ENCODE peak calls at places on chromosomes 4 and X, in seven cellular contexts. D, U, J, R, N, E and C are unnamed samples.

GRCh38 chr4:144710526-144710912 is 64.6 kb downstream of the HHIP start:
- DNase-seq in N (no peak), J (no peak), E (no peak), D (no peak), R (no peak), U (no peak), C (peak; percentile 19)

GRCh38 chr4:103721251-103721650 is 1.5 kb upstream of the TACR3 start:
- DNase-seq in E (no peak), N (no peak), D (no peak), R (no peak), U (no peak), J (no peak), C (no peak)

GRCh38 chrX:74593593-74593992 is 20.8 kb downstream of the RLIM start:
- DNase-seq in D (no peak), E (no peak), J (no peak), N (no peak), R (no peak), U (no peak), C (no peak)

GRCh38 chr4:186918466-186918865 is 194.8 kb upstream of the FAT1 start:
- DNase-seq in E (no peak), N (no peak), R (no peak), J (no peak), U (no peak), D (no peak), C (no peak)

GRCh38 chr4:47662975-47663374 is 174.9 kb downstream of the CORIN start:
- DNase-seq in E (no peak), N (no peak), U (no peak), J (peak; percentile 29), D (no peak), R (no peak), C (no peak)

GRCh38 chr4:143311924-143312323 is 24.8 kb upstream of the GAB1 start:
- DNase-seq in U (no peak), N (no peak), J (no peak), D (no peak), R (no peak), E (no peak), C (no peak)

GRCh38 chrX:17052776-17053175 is 106.3 kb downstream of the REPS2 start:
- DNase-seq in R (no peak), D (no peak), E (peak; percentile 9), U (no peak), N (no peak), J (no peak), C (no peak)

GRCh38 chrX:135520022-135520552 is 373 bp upstream of the INTS6L start:
- DNase-seq in E (no peak), N (no peak), R (no peak), U (no peak), D (peak; percentile 82), J (no peak), C (no peak)

GRCh38 chr4:54482529-54482961 is 175.2 kb upstream of the KIT start:
- DNase-seq in D (peak; percentile 51), R (no peak), E (no peak), J (no peak), N (no peak), U (no peak), C (no peak)

GRCh38 chr4:16896871-16897270 is 1.6 kb downstream of the LDB2 start:
- DNase-seq in U (no peak), R (no peak), J (no peak), D (peak; percentile 79), E (no peak), N (peak; percentile 54), C (no peak)

GRCh38 chrX:74835566-74835965 is 89.7 kb downstream of the NEXMIF start:
- DNase-seq in N (no peak), R (no peak), U (no peak), D (no peak), E (no peak), J (no peak), C (no peak)

GRCh38 chr4:1080961-1081688 is 32.2 kb downstream of the RNF212 start:
- DNase-seq in D (peak; percentile 72), U (no peak), J (no peak), R (no peak), N (no peak), E (no peak), C (peak; percentile 25)

GRCh38 chr4:40622913-40623312 is 6.8 kb downstream of the RBM47 start:
- DNase-seq in U (no peak), D (peak; percentile 28), E (peak; percentile 45), R (no peak), J (no peak), N (no peak), C (no peak)

GRCh38 chr4:25443851-25444250 is 66.8 kb downstream of the ANAPC4 start:
- DNase-seq in E (no peak), J (no peak), N (no peak), U (no peak), R (no peak), D (no peak), C (no peak)

GRCh38 chrX:65601530-65602281 is 65.7 kb upstream of the MSN start:
- DNase-seq in J (no peak), N (peak; percentile 56), D (peak; percentile 85), R (peak; percentile 93), U (peak; percentile 77), E (peak; percentile 60), C (peak; percentile 77)

GRCh38 chr4:26717332-26717731 is 133.4 kb downstream of the TBC1D19 start:
- DNase-seq in E (no peak), R (no peak), D (peak; percentile 85), U (no peak), J (peak; percentile 4), N (no peak), C (no peak)

GRCh38 chrX:41389311-41389888 is 55.4 kb downstream of the DDX3X start:
- DNase-seq in N (no peak), D (no peak), J (no peak), R (no peak), U (no peak), E (peak; percentile 2), C (no peak)

GRCh38 chr4:10179957-10180602 is 63.5 kb upstream of the WDR1 start:
- DNase-seq in U (no peak), N (no peak), D (no peak), R (no peak), J (no peak), E (no peak), C (no peak)

GRCh38 chr4:16598241-16599224 is 299.9 kb downstream of the LDB2 start:
- DNase-seq in E (no peak), D (peak; percentile 84), J (no peak), N (peak; percentile 12), U (no peak), R (no peak), C (no peak)

GRCh38 chrX:9824554-9824953 is 38.3 kb downstream of the SHROOM2 start:
- DNase-seq in J (no peak), U (no peak), R (no peak), E (no peak), N (no peak), D (no peak), C (no peak)

GRCh38 chr4:186723207-186724047 is at the start of gene FAT1:
- DNase-seq in R (peak; percentile 81), N (peak; percentile 71), D (peak; percentile 86), E (peak; percentile 73), J (no peak), U (no peak), C (peak; percentile 68)

GRCh38 chrX:17024896-17025295 is 78.4 kb downstream of the REPS2 start:
- DNase-seq in N (no peak), D (no peak), E (no peak), U (no peak), J (no peak), R (no peak), C (no peak)

GRCh38 chr4:52728877-52729276 is 22.3 kb downstream of the ERVMER34-1 start:
- DNase-seq in E (no peak), N (no peak), D (no peak), J (no peak), R (no peak), U (no peak), C (no peak)

GRCh38 chr4:163332526-163333405 is at the start of gene NPY1R:
- DNase-seq in D (peak; percentile 77), E (peak; percentile 68), R (peak; percentile 90), N (peak; percentile 42), U (no peak), J (peak; percentile 34), C (peak; percentile 71)

GRCh38 chr4:77697860-77698599 is 92.4 kb downstream of the CXCL13 start:
- DNase-seq in U (no peak), D (peak; percentile 68), N (peak; percentile 57), J (peak; percentile 29), R (no peak), E (peak; percentile 55), C (no peak)

GRCh38 chr4:182142146-182143085 is 100.8 kb upstream of the TENM3 start:
- DNase-seq in D (peak; percentile 81), U (no peak), N (peak; percentile 65), J (no peak), E (no peak), R (no peak), C (no peak)

GRCh38 chrX:108731144-108731543 is 5.2 kb downstream of the IRS4 start:
- DNase-seq in E (no peak), N (no peak), U (no peak), J (no peak), R (no peak), D (no peak), C (no peak)

DNA sequence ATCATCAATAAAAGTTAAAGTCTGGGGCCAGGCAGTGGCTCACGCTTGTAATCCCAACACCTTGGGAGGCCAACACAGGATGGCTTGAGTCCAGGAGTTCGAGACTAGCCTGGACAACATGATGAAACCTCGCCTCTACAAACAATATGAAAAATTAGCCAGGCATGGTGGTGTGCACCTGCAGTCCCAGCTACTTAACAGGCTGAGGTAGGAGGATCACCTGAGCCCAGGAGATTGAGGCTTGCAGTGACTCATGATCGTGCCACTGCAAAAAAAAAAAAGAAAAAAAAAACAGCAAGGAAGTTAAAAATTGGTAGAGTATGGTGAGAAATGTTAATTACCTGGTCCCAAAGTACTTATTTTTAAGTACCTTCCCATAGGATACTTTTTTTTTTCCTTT is 27.5 kb downstream of the FBXW7 start:
- DNase-seq in J (no peak), N (no peak), E (no peak), D (no peak), R (no peak), U (no peak), C (no peak)
- H3K4me1 ChIP-seq in J (no peaks in the 10 kb centered on the region), N (no peaks in the 10 kb centered on the region), E (no peaks in the 10 kb centered on the region), D (no peaks in the 10 kb centered on the region), R (no peaks in the 10 kb centered on the region), U (no peaks in the 10 kb centered on the region), C (no peaks in the 10 kb centered on the region)

GRCh38 chr4:110628321-110629213 is 5.7 kb upstream of the PITX2 start:
- DNase-seq in J (no peak), D (no peak), N (no peak), R (no peak), U (no peak), E (no peak), C (no peak)
- H3K27me3 ChIP-seq in J (no peaks in the 10 kb centered on the region), D (peaks cover 80% of the 10 kb centered on the region), N (no peaks in the 10 kb centered on the region), R (no peaks in the 10 kb centered on the region), U (peaks cover 29% of the 10 kb centered on the region), E (peaks cover 55% of the 10 kb centered on the region), C (peaks cover 98% of the 10 kb centered on the region)

GRCh38 chr4:140349816-140350215 is 23.6 kb upstream of the SCOC start:
- DNase-seq in E (no peak), U (no peak), R (no peak), J (no peak), N (no peak), D (no peak), C (no peak)
- H3K4me1 ChIP-seq in E (peaks cover 31% of the 10 kb centered on the region), U (no peaks in the 10 kb centered on the region), R (no peaks in the 10 kb centered on the region), J (no peaks in the 10 kb centered on the region), N (no peaks in the 10 kb centered on the region), D (no peaks in the 10 kb centered on the region), C (no peaks in the 10 kb centered on the region)

DNA sequence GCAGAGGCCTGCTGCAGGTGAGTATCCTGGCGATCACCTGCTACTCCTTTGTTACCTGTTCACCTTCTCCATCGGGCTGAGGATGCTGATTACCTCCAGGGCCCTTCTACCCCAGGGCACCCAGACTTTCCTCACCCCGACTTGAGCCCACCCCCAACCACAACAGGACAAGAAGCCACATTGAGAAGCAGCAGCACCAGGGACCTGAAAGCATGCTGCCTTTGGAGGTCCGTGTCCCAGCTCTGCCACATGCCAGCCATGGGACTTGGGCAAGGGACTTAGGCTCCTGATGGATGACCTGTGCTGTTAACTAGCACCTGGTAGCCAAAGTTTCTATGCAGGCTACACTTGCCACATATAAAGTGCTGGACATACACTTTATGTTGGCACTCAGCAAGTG is 89.7 kb downstream of the CPZ start:
- DNase-seq in D (no peak), E (no peak), R (no peak), J (no peak), U (no peak), N (no peak), C (no peak)
- H3K27me3 ChIP-seq in D (no peaks in the 10 kb centered on the region), E (no peaks in the 10 kb centered on the region), R (no peaks in the 10 kb centered on the region), J (peaks cover 47% of the 10 kb centered on the region), U (no peaks in the 10 kb centered on the region), N (no peaks in the 10 kb centered on the region), C (peaks cover 41% of the 10 kb centered on the region)